ENCODE peak calls at places on chromosomes 5 and 9, in seven cellular contexts. One of them, this sample, is unnamed.

GRCh38 chr5:97839338-97840081 is 656.5 kb upstream of the RIOK2 start:
- DNase-seq in right atrium auricular region: no peak
- DNase-seq in RWPE1: peak
- DNase-seq in progenitor cell of endocrine pancreas: no peak
- DNase-seq in activated B cell treated with CpG ODN at 0.5 μM for 24 hours: no peak
- DNase-seq in AG04450: no peak
- DNase-seq in prostate gland: no peak
- DNase-seq in this sample: no peak

GRCh38 chr5:160076997-160077396 is 42.3 kb downstream of the PWWP2A start:
- DNase-seq in activated B cell treated with CpG ODN at 0.5 μM for 24 hours: no peak
- DNase-seq in right atrium auricular region: no peak
- DNase-seq in progenitor cell of endocrine pancreas: no peak
- DNase-seq in AG04450: no peak
- DNase-seq in RWPE1: no peak
- DNase-seq in prostate gland: no peak
- DNase-seq in this sample: no peak

GRCh38 chr9:12511726-12512125 is 181.5 kb upstream of the TYRP1 start:
- DNase-seq in progenitor cell of endocrine pancreas: no peak
- DNase-seq in RWPE1: no peak
- DNase-seq in activated B cell treated with CpG ODN at 0.5 μM for 24 hours: no peak
- DNase-seq in right atrium auricular region: no peak
- DNase-seq in AG04450: no peak
- DNase-seq in prostate gland: no peak
- DNase-seq in this sample: no peak

GRCh38 chr5:73968246-73968645 is 342.2 kb downstream of the ARHGEF28 start:
- DNase-seq in RWPE1: no peak
- DNase-seq in activated B cell treated with CpG ODN at 0.5 μM for 24 hours: no peak
- DNase-seq in progenitor cell of endocrine pancreas: no peak
- DNase-seq in right atrium auricular region: no peak
- DNase-seq in AG04450: no peak
- DNase-seq in prostate gland: no peak
- DNase-seq in this sample: no peak

GRCh38 chr5:63726491-63726890 is 235.8 kb downstream of the HTR1A start:
- DNase-seq in RWPE1: no peak
- DNase-seq in right atrium auricular region: no peak
- DNase-seq in activated B cell treated with CpG ODN at 0.5 μM for 24 hours: no peak
- DNase-seq in progenitor cell of endocrine pancreas: no peak
- DNase-seq in prostate gland: no peak
- DNase-seq in AG04450: no peak
- DNase-seq in this sample: no peak

GRCh38 chr9:25177858-25178257 is 500.4 kb downstream of the TUSC1 start:
- DNase-seq in prostate gland: no peak
- DNase-seq in activated B cell treated with CpG ODN at 0.5 μM for 24 hours: no peak
- DNase-seq in right atrium auricular region: no peak
- DNase-seq in AG04450: no peak
- DNase-seq in RWPE1: no peak
- DNase-seq in progenitor cell of endocrine pancreas: no peak
- DNase-seq in this sample: no peak

GRCh38 chr9:37994639-37995347 is 74.2 kb downstream of the SHB start:
- DNase-seq in RWPE1: peak
- DNase-seq in AG04450: peak
- DNase-seq in right atrium auricular region: peak
- DNase-seq in prostate gland: peak
- DNase-seq in progenitor cell of endocrine pancreas: no peak
- DNase-seq in activated B cell treated with CpG ODN at 0.5 μM for 24 hours: no peak
- DNase-seq in this sample: no peak

GRCh38 chr9:18268381-18268780 is 205.6 kb upstream of the ADAMTSL1 start:
- DNase-seq in activated B cell treated with CpG ODN at 0.5 μM for 24 hours: no peak
- DNase-seq in progenitor cell of endocrine pancreas: no peak
- DNase-seq in AG04450: no peak
- DNase-seq in RWPE1: peak
- DNase-seq in right atrium auricular region: no peak
- DNase-seq in prostate gland: no peak
- DNase-seq in this sample: no peak

GRCh38 chr5:14809369-14810144 is 62.0 kb downstream of the ANKH start:
- DNase-seq in AG04450: peak
- DNase-seq in prostate gland: no peak
- DNase-seq in RWPE1: peak
- DNase-seq in progenitor cell of endocrine pancreas: no peak
- DNase-seq in right atrium auricular region: peak
- DNase-seq in activated B cell treated with CpG ODN at 0.5 μM for 24 hours: peak
- DNase-seq in this sample: peak

GRCh38 chr5:14810282-14810681 is 61.3 kb downstream of the ANKH start:
- DNase-seq in activated B cell treated with CpG ODN at 0.5 μM for 24 hours: no peak
- DNase-seq in right atrium auricular region: no peak
- DNase-seq in AG04450: no peak
- DNase-seq in RWPE1: no peak
- DNase-seq in prostate gland: no peak
- DNase-seq in progenitor cell of endocrine pancreas: no peak
- DNase-seq in this sample: no peak

GRCh38 chr5:14812166-14812565 is 59.4 kb downstream of the ANKH start:
- DNase-seq in progenitor cell of endocrine pancreas: no peak
- DNase-seq in RWPE1: no peak
- DNase-seq in activated B cell treated with CpG ODN at 0.5 μM for 24 hours: no peak
- DNase-seq in right atrium auricular region: no peak
- DNase-seq in prostate gland: no peak
- DNase-seq in AG04450: no peak
- DNase-seq in this sample: no peak

GRCh38 chr5:14813747-14814146 is 57.8 kb downstream of the ANKH start:
- DNase-seq in right atrium auricular region: no peak
- DNase-seq in prostate gland: no peak
- DNase-seq in activated B cell treated with CpG ODN at 0.5 μM for 24 hours: no peak
- DNase-seq in progenitor cell of endocrine pancreas: no peak
- DNase-seq in RWPE1: no peak
- DNase-seq in AG04450: no peak
- DNase-seq in this sample: no peak

GRCh38 chr5:14810941-14811573 is 60.5 kb downstream of the ANKH start:
- DNase-seq in progenitor cell of endocrine pancreas: no peak
- DNase-seq in AG04450: no peak
- DNase-seq in activated B cell treated with CpG ODN at 0.5 μM for 24 hours: no peak
- DNase-seq in right atrium auricular region: no peak
- DNase-seq in prostate gland: no peak
- DNase-seq in RWPE1: no peak
- DNase-seq in this sample: no peak
- TF ChIP-seq CTCF in progenitor cell of endocrine pancreas: no peak
- TF ChIP-seq CTCF in AG04450: no peak
- TF ChIP-seq CTCF in activated B cell treated with CpG ODN at 0.5 μM for 24 hours: no peak
- TF ChIP-seq CTCF in right atrium auricular region: no peak
- TF ChIP-seq CTCF in prostate gland: no peak
- TF ChIP-seq CTCF in RWPE1: no peak
- TF ChIP-seq CTCF in this sample: no peak

GRCh38 chr5:175729829-175730277 is 72.0 kb downstream of the HRH2 start:
- DNase-seq in activated B cell treated with CpG ODN at 0.5 μM for 24 hours: peak
- DNase-seq in prostate gland: peak
- DNase-seq in AG04450: peak
- DNase-seq in RWPE1: peak
- DNase-seq in right atrium auricular region: peak
- DNase-seq in progenitor cell of endocrine pancreas: peak
- DNase-seq in this sample: peak

GRCh38 chr5:175728316-175728715 is 70.4 kb downstream of the HRH2 start:
- DNase-seq in RWPE1: no peak
- DNase-seq in AG04450: no peak
- DNase-seq in right atrium auricular region: no peak
- DNase-seq in progenitor cell of endocrine pancreas: no peak
- DNase-seq in prostate gland: no peak
- DNase-seq in activated B cell treated with CpG ODN at 0.5 μM for 24 hours: no peak
- DNase-seq in this sample: no peak

GRCh38 chr5:175731756-175732465 is 74.0 kb downstream of the HRH2 start:
- DNase-seq in progenitor cell of endocrine pancreas: no peak
- DNase-seq in prostate gland: no peak
- DNase-seq in RWPE1: no peak
- DNase-seq in right atrium auricular region: no peak
- DNase-seq in activated B cell treated with CpG ODN at 0.5 μM for 24 hours: no peak
- DNase-seq in AG04450: no peak
- DNase-seq in this sample: no peak

GRCh38 chr5:175731172-175731571 is 73.3 kb downstream of the HRH2 start:
- DNase-seq in prostate gland: no peak
- DNase-seq in activated B cell treated with CpG ODN at 0.5 μM for 24 hours: no peak
- DNase-seq in progenitor cell of endocrine pancreas: no peak
- DNase-seq in right atrium auricular region: no peak
- DNase-seq in RWPE1: no peak
- DNase-seq in AG04450: no peak
- DNase-seq in this sample: no peak

DNA sequence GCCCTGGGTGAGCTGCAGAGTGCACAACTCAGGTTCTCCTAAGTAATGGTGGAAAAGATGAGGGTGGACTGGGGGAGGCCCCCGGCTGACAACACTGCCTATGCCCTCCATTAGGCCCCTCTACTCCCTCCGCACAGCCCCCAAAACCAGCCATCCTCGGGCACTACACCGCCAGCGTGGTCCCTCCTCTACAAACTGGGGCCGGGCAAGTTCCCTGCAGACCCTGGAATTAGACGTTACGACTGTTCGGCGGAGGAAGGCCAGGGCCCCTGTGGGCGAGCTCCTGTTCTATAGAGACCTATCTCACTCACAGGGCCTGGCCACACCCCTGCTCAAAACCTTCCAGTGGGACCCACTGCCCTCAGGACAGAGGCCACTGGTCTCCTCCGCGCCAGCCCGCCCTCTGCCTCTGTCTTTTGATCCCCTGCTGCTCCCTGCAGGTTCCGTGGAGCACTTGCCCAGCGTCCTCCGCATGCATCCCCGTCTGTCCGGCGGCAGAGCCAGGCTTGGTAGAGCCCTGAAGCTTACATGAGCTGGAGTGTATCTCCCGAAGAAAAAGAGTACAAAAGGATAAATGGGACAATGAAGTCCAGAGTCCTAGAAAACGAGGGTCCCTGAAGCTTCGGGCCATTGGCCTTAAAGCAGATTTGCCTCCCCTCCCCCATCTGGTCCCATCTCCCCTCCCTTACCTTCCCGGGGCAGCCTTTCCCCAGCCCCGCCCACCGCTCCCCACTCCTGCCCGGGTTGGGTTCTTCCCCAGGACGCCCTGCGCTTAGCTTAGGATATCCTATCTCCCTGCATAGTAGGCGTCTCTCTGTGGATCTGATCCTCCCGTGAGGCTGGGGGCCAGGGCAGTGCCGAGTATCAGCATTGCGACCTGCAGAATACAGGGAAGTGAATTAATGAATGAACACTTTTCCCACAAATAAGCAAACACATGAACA is 71.3 kb downstream of the HRH2 start:
- DNase-seq in RWPE1: no peak
- DNase-seq in AG04450: no peak
- DNase-seq in progenitor cell of endocrine pancreas: peak
- DNase-seq in activated B cell treated with CpG ODN at 0.5 μM for 24 hours: no peak
- DNase-seq in prostate gland: no peak
- DNase-seq in right atrium auricular region: no peak
- DNase-seq in this sample: no peak
- TF ChIP-seq CTCF in RWPE1: no peak
- TF ChIP-seq CTCF in AG04450: no peak
- TF ChIP-seq CTCF in progenitor cell of endocrine pancreas: peak
- TF ChIP-seq CTCF in activated B cell treated with CpG ODN at 0.5 μM for 24 hours: no peak
- TF ChIP-seq CTCF in prostate gland: no peak
- TF ChIP-seq CTCF in right atrium auricular region: no peak
- TF ChIP-seq CTCF in this sample: no peak

DNA sequence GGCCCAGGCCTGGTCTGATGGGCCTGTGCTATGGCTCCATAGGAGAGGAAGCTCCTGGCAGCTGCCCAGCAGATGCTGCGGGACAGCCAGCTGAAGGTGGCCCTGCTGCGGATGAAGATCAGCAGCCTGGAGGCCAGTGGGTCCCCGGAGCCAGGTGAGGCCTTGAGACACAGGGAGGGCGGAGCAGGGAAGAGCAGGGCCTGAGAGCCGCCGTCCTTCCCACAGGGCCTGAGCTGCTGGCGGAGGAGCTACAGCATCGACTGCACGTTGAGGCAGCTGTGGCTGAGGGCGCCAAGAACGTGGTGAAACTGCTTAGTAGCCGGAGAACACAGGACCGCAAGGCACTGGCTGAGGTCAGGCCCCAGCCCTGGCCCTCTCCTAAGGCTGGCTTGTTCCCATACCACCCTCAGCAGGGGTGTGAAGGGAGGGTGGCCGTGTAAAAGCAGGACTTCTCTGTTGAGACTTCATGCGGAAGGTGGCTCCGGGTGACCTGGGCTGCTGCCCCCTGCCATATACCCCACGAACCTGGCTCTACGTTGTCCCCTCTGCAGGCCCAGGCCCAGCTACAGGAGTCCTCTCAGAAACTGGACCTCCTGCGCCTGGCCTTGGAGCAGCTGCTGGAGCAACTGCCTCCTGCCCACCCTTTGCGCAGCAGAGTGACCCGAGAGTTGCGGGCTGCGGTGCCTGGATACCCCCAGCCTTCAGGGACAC is 4.5 kb downstream of the PKN3 start:
- DNase-seq in right atrium auricular region: no peak
- DNase-seq in AG04450: no peak
- DNase-seq in RWPE1: no peak
- DNase-seq in prostate gland: no peak
- DNase-seq in activated B cell treated with CpG ODN at 0.5 μM for 24 hours: no peak
- DNase-seq in progenitor cell of endocrine pancreas: no peak
- DNase-seq in this sample: no peak
- TF ChIP-seq CTCF in right atrium auricular region: no peak
- TF ChIP-seq CTCF in AG04450: no peak
- TF ChIP-seq CTCF in RWPE1: no peak
- TF ChIP-seq CTCF in prostate gland: no peak
- TF ChIP-seq CTCF in activated B cell treated with CpG ODN at 0.5 μM for 24 hours: no peak
- TF ChIP-seq CTCF in progenitor cell of endocrine pancreas: no peak
- TF ChIP-seq CTCF in this sample: no peak

DNA sequence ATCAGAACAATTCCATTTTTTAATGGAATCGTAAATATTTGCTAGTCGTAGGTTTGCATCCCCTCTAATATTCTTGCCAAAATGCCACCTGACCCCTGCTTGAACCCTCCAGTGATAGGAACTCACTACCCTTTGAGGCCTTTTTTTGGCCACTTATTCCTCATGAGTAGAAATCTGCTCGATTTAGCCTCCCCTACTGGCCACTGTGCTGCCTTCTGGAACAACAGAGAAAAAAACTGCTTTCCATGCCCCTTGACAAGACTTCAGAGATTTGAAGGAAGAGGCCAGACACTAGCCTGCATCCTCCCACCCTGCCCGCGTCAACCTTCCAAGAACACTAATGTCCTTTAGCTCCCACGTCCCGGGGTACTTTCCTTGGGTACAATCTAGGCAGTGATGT is 4.1 kb downstream of the CCDC69 start:
- DNase-seq in right atrium auricular region: no peak
- DNase-seq in RWPE1: no peak
- DNase-seq in activated B cell treated with CpG ODN at 0.5 μM for 24 hours: no peak
- DNase-seq in progenitor cell of endocrine pancreas: no peak
- DNase-seq in AG04450: no peak
- DNase-seq in prostate gland: no peak
- DNase-seq in this sample: no peak
- TF ChIP-seq CTCF in right atrium auricular region: peak
- TF ChIP-seq CTCF in RWPE1: no peak
- TF ChIP-seq CTCF in activated B cell treated with CpG ODN at 0.5 μM for 24 hours: no peak
- TF ChIP-seq CTCF in progenitor cell of endocrine pancreas: peak
- TF ChIP-seq CTCF in AG04450: peak
- TF ChIP-seq CTCF in prostate gland: no peak
- TF ChIP-seq CTCF in this sample: no peak

GRCh38 chr9:22457448-22457847 is 10.8 kb downstream of the DMRTA1 start:
- DNase-seq in prostate gland: no peak
- DNase-seq in AG04450: no peak
- DNase-seq in activated B cell treated with CpG ODN at 0.5 μM for 24 hours: no peak
- DNase-seq in RWPE1: no peak
- DNase-seq in progenitor cell of endocrine pancreas: no peak
- DNase-seq in right atrium auricular region: no peak
- DNase-seq in this sample: no peak
- TF ChIP-seq CTCF in prostate gland: no peak
- TF ChIP-seq CTCF in AG04450: no peak
- TF ChIP-seq CTCF in activated B cell treated with CpG ODN at 0.5 μM for 24 hours: no peak
- TF ChIP-seq CTCF in RWPE1: no peak
- TF ChIP-seq CTCF in progenitor cell of endocrine pancreas: peak
- TF ChIP-seq CTCF in right atrium auricular region: no peak
- TF ChIP-seq CTCF in this sample: no peak

GRCh38 chr5:1942158-1942557 is 59.4 kb upstream of the IRX4 start:
- DNase-seq in activated B cell treated with CpG ODN at 0.5 μM for 24 hours: no peak
- DNase-seq in RWPE1: no peak
- DNase-seq in progenitor cell of endocrine pancreas: no peak
- DNase-seq in AG04450: no peak
- DNase-seq in prostate gland: no peak
- DNase-seq in right atrium auricular region: no peak
- DNase-seq in this sample: no peak
- TF ChIP-seq CTCF in activated B cell treated with CpG ODN at 0.5 μM for 24 hours: no peak
- TF ChIP-seq CTCF in RWPE1: no peak
- TF ChIP-seq CTCF in progenitor cell of endocrine pancreas: no peak
- TF ChIP-seq CTCF in AG04450: no peak
- TF ChIP-seq CTCF in prostate gland: no peak
- TF ChIP-seq CTCF in right atrium auricular region: no peak
- TF ChIP-seq CTCF in this sample: no peak

This sample was measured in natural killer cell.